ENCODE peak calls at places on chromosomes 16 and 17, in nine cellular contexts. N is hepatocyte, F is transverse colon, J is gastrocnemius medialis, Y is heart left ventricle, U is K562, I is mammary epithelial cell, T is IMR-90, B is mesendoderm. C is an unnamed sample.

GRCh38 chr17:71392715-71393567 is 727.9 kb upstream of the SOX9 start:
- DNase-seq in N (no peak), F (no peak), J (no peak), Y (no peak), U (no peak), I (peak), T (peak), B (no peak), C (no peak)

GRCh38 chr17:79003661-79004411 is 5.7 kb downstream of the CANT1 start:
- DNase-seq in N (no peak), F (peak), J (no peak), Y (no peak), U (peak), I (no peak), T (no peak), B (peak), C (no peak)

GRCh38 chr17:48529191-48529979 is 1.4 kb downstream of the HOXB1 start:
- DNase-seq in N (no peak), F (no peak), J (no peak), Y (no peak), U (no peak), I (no peak), T (no peak), B (no peak), C (no peak)

GRCh38 chr17:17119533-17119932 is 77.3 kb downstream of the MPRIP start:
- DNase-seq in N (no peak), F (peak), J (no peak), Y (no peak), U (no peak), I (peak), T (peak), B (no peak), C (no peak)

GRCh38 chr16:17301593-17302135 is 169.1 kb downstream of the XYLT1 start:
- DNase-seq in N (no peak), F (peak), J (peak), Y (no peak), U (no peak), I (no peak), T (no peak), B (no peak), C (no peak)

GRCh38 chr17:13833921-13834320 is 232.2 kb upstream of the HS3ST3A1 start:
- DNase-seq in N (no peak), F (no peak), J (no peak), Y (no peak), U (no peak), I (peak), T (peak), B (no peak), C (no peak)

GRCh38 chr16:57394444-57394843 is 10.1 kb upstream of the CCL17 start:
- DNase-seq in N (peak), F (peak), J (no peak), Y (no peak), U (no peak), I (peak), T (no peak), B (no peak), C (no peak)

GRCh38 chr16:1154291-1154886 is 1.5 kb downstream of the CACNA1H start:
- DNase-seq in N (peak), F (no peak), J (no peak), Y (peak), U (no peak), I (no peak), T (no peak), B (no peak), C (no peak)

GRCh38 chr17:34675605-34676004 is 96.2 kb downstream of the TMEM132E start:
- DNase-seq in N (no peak), F (no peak), J (no peak), Y (no peak), U (no peak), I (no peak), T (no peak), B (no peak), C (no peak)

GRCh38 chr16:14672403-14672971 is 21.6 kb downstream of the PLA2G10 start:
- DNase-seq in N (no peak), F (peak), J (no peak), Y (no peak), U (no peak), I (no peak), T (no peak), B (no peak), C (no peak)

GRCh38 chr16:15988268-15989013 is 39.0 kb downstream of the ABCC1 start:
- DNase-seq in N (no peak), F (no peak), J (no peak), Y (no peak), U (peak), I (no peak), T (peak), B (peak), C (no peak)

GRCh38 chr16:84699712-84700517 is at the start of gene USP10:
- DNase-seq in N (peak), F (peak), J (peak), Y (peak), U (peak), I (peak), T (peak), B (peak), C (peak)

GRCh38 chr16:49608095-49608494 is 234.5 kb downstream of the C16orf78 start:
- DNase-seq in N (peak), F (no peak), J (no peak), Y (no peak), U (no peak), I (no peak), T (no peak), B (peak), C (no peak)

GRCh38 chr16:27470567-27471431 is 68.8 kb downstream of the IL21R start:
- DNase-seq in N (no peak), F (no peak), J (no peak), Y (no peak), U (peak), I (no peak), T (peak), B (no peak), C (peak)

GRCh38 chr17:78128616-78129384 is at the start of gene TMC6:
- DNase-seq in N (peak), F (peak), J (no peak), Y (peak), U (peak), I (peak), T (no peak), B (peak), C (no peak)

GRCh38 chr17:43040655-43041054 is 15.6 kb downstream of the RND2 start:
- DNase-seq in N (no peak), F (no peak), J (no peak), Y (no peak), U (no peak), I (no peak), T (no peak), B (no peak), C (no peak)

GRCh38 chr16:57620316-57621231 is 7.9 kb upstream of the ADGRG1 start:
- DNase-seq in N (peak), F (peak), J (no peak), Y (no peak), U (no peak), I (peak), T (no peak), B (peak), C (no peak)

GRCh38 chr17:61647044-61647443 is 56.0 kb upstream of the NACA2 start:
- DNase-seq in N (no peak), F (no peak), J (no peak), Y (no peak), U (no peak), I (no peak), T (peak), B (no peak), C (no peak)

GRCh38 chr17:31687505-31688126 is 171.4 kb downstream of the COPRS start:
- DNase-seq in N (no peak), F (no peak), J (no peak), Y (no peak), U (no peak), I (no peak), T (no peak), B (peak), C (no peak)

GRCh38 chr17:14712471-14713075 is 411.7 kb downstream of the HS3ST3B1 start:
- DNase-seq in N (no peak), F (no peak), J (no peak), Y (no peak), U (no peak), I (peak), T (no peak), B (no peak), C (no peak)

GRCh38 chr17:27572665-27573064 is 58.3 kb upstream of the LGALS9 start:
- DNase-seq in N (no peak), F (no peak), J (no peak), Y (no peak), U (no peak), I (no peak), T (peak), B (peak), C (no peak)

GRCh38 chr16:30893082-30893743 is 664 bp downstream of the BCL7C start:
- DNase-seq in N (peak), F (no peak), J (no peak), Y (no peak), U (peak), I (no peak), T (no peak), B (no peak), C (no peak)

GRCh38 chr17:66580178-66580577 is 254.7 kb upstream of the CACNG5 start:
- DNase-seq in N (peak), F (peak), J (no peak), Y (peak), U (no peak), I (no peak), T (peak), B (peak), C (no peak)

GRCh38 chr17:35566955-35567354 is 6.3 kb upstream of the SLFN14 start:
- DNase-seq in N (no peak), F (no peak), J (no peak), Y (no peak), U (no peak), I (no peak), T (no peak), B (no peak), C (no peak)

GRCh38 chr16:81460075-81460474 is 15.5 kb downstream of the CMIP start:
- DNase-seq in N (no peak), F (no peak), J (no peak), Y (no peak), U (no peak), I (no peak), T (no peak), B (no peak), C (no peak)

GRCh38 chr16:22614271-22614947 is 103.7 kb downstream of the NPIPB5 start:
- DNase-seq in N (peak), F (peak), J (no peak), Y (no peak), U (no peak), I (peak), T (no peak), B (no peak), C (no peak)

GRCh38 chr17:11122908-11123307 is 118.1 kb upstream of the SHISA6 start:
- DNase-seq in N (no peak), F (peak), J (no peak), Y (no peak), U (no peak), I (no peak), T (no peak), B (no peak), C (no peak)

GRCh38 chr17:21689604-21690003 is 2.7 kb upstream of the KCNJ18 start:
- DNase-seq in N (peak), F (no peak), J (no peak), Y (no peak), U (no peak), I (peak), T (peak), B (no peak), C (peak)

GRCh38 chr16:2960183-2961010 is 3.7 kb upstream of the KREMEN2 start:
- DNase-seq in N (no peak), F (peak), J (no peak), Y (no peak), U (no peak), I (no peak), T (no peak), B (no peak), C (no peak)

GRCh38 chr16:2963074-2963610 is 933 bp upstream of the KREMEN2 start:
- DNase-seq in N (peak), F (peak), J (no peak), Y (no peak), U (peak), I (no peak), T (no peak), B (no peak), C (no peak)

GRCh38 chr16:2964416-2965223 is 545 bp downstream of the KREMEN2 start:
- DNase-seq in N (peak), F (peak), J (no peak), Y (peak), U (peak), I (peak), T (no peak), B (peak), C (no peak)

GRCh38 chr16:2963611-2964415 is at the start of gene KREMEN2:
- DNase-seq in N (peak), F (peak), J (no peak), Y (no peak), U (peak), I (peak), T (no peak), B (peak), C (no peak)

DNA sequence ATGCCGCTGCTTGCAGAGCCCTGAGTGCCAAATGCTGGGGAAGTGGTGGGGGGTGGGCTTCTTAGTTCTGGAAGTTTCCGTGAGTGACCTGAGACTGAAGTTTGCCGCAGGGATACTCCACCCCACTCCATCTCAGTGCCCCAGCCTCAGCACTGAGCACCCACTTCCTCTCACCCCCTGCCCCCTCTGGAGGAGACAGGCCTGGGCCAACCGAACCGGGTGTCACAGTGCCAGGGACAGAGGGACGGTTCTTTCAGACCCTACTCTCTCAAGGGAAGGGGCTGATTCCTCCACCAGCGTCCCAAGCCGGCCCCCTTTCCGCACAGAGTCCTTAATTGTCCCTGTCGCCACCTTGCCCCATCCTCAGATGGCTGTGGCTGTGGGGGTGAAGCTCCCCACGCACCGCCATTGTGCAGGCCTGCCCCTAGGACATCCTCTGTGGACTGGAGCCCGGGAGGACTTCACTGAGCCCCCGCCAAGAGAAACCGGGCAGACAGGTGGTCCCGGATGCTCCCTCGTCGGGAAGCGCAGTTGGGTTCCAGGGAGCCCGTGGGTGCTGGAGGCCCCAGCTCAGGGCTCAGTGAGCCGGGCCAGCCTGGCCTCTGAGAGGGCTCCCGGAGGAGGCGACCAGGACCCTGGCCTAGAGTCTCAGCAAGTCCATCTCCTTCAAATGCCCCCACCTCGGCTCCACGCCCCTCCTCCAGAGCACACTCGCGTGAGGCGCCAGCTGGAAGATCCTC is 1.6 kb upstream of the KREMEN2 start:
- DNase-seq in N (no peak), F (no peak), J (no peak), Y (no peak), U (no peak), I (no peak), T (no peak), B (no peak), C (no peak)
- H3K27ac ChIP-seq in N (no peak), F (no peak), J (no peak), Y (no peak), U (no peak), I (no peak), T (no peak), B (no peak), C (no peak)

DNA sequence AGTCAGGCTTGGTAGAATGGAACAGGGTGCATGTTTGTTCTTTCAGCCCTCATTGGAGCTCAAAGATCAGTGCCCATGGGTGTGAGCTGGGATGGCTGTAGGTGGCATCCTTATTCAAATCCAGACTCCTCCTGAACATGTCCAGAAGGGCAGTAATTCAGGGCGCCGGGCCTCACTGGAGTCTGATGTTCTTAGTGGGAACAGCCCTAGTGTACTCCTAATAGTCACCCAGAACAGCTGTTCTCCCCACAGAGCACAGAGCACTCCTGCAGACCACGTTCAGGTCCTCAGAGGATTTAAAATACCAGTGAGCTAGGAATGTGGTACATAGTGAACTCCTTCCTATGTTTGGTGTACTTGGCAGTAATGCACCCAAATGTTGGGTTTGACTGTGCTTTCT is 96.2 kb downstream of the BANP start:
- DNase-seq in N (no peak), F (no peak), J (no peak), Y (no peak), U (no peak), I (no peak), T (no peak), B (no peak), C (no peak)
- H3K27ac ChIP-seq in N (no peak), F (no peak), J (no peak), Y (no peak), U (no peak), I (no peak), T (no peak), B (no peak), C (no peak)

DNA sequence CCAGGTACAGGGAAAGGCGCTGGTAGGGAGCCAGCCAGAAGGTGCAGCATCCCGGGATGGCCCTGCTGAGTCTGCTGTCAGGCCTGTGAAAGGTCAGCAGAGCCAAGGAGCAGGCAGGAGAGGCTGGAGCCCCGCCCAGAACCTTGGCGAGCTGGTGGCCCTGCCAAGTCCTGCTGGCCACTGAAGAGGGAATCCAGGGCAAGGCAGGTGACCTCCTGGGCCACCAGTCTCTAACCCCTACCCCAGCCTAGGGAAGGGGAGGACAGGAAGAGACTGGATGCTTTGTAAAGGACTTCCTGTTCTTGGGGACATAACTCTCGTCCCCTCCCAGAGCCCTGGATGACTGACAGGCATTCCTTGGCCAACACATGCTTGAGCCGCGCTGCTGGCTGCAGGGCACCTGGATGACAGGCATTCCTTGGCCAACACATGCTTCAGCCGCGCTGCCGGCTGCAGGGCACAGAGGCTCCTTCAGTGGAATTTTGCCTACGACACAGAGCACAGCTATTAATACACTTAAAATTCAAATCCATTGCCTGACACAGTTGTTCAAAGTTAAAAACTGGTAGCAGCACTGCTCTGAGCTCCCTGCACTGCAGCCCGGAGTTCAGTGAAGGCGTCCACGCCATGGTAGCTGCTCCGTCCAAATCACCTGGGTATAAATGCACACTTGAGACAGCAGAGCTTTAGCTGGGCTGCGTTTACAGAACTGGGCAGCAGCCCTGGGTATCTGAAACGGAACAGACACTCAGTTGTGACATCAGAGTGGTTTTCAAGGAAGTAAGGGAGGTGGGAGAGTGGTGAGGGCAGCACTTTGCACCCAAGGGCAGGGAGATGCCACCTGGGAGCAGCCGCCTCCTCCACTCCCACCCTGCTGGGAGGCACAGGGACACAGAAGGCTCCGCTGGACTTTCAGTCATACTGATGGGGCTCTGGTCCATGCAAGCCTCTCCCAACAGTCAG is 2.0 kb upstream of the BRICD5 start:
- DNase-seq in N (no peak), F (no peak), J (peak), Y (peak), U (no peak), I (peak), T (no peak), B (peak), C (no peak)
- H3K27ac ChIP-seq in N (no peak), F (peak), J (peak), Y (peak), U (peak), I (no peak), T (no peak), B (no peak), C (no peak)

GRCh38 chr16:75486666-75487313 is 8.5 kb downstream of the CHST6 start:
- DNase-seq in N (no peak), F (no peak), J (no peak), Y (no peak), U (no peak), I (peak), T (no peak), B (no peak), C (no peak)
- H3K27ac ChIP-seq in N (peak), F (peak), J (no peak), Y (no peak), U (no peak), I (no peak), T (no peak), B (no peak), C (no peak)

GRCh38 chr16:67030221-67030962 is 1.4 kb downstream of the CBFB start:
- DNase-seq in N (no peak), F (no peak), J (no peak), Y (peak), U (no peak), I (no peak), T (no peak), B (no peak), C (no peak)
- H3K27ac ChIP-seq in N (peak), F (peak), J (peak), Y (peak), U (peak), I (peak), T (peak), B (peak), C (peak)

GRCh38 chr16:86495756-86496261 is 14.5 kb upstream of the FOXF1 start:
- DNase-seq in N (no peak), F (no peak), J (no peak), Y (no peak), U (no peak), I (no peak), T (no peak), B (peak), C (no peak)

GRCh38 chr16:86496262-86496928 is 13.9 kb upstream of the FOXF1 start:
- DNase-seq in N (no peak), F (no peak), J (no peak), Y (no peak), U (no peak), I (no peak), T (no peak), B (no peak), C (no peak)

GRCh38 chr16:86494565-86495356 is 15.6 kb upstream of the FOXF1 start:
- DNase-seq in N (no peak), F (no peak), J (no peak), Y (no peak), U (no peak), I (no peak), T (no peak), B (peak), C (no peak)

GRCh38 chr16:86494039-86494564 is 16.2 kb upstream of the FOXF1 start:
- DNase-seq in N (no peak), F (no peak), J (no peak), Y (no peak), U (no peak), I (no peak), T (no peak), B (no peak), C (no peak)

DNA sequence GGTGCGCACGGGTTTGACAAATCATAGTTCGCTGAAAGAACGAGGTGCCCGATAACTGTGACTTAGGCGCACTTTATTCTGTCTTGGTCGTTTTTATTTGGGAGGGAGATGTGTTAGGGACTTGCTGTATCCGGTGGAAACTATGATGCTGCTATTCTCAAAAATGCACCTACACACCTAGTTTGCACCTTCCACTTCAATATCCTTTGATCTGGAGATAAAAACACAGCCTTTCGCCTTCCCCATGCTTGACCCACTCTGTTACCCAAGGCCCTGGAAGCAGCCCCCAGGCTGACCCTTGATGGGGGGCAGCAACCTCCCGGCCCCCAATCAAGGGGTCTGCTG is 15.0 kb upstream of the FOXF1 start:
- DNase-seq in N (no peak), F (no peak), J (no peak), Y (no peak), U (no peak), I (no peak), T (no peak), B (peak), C (no peak)
- H3K27ac ChIP-seq in N (peak), F (peak), J (no peak), Y (no peak), U (no peak), I (no peak), T (no peak), B (no peak), C (no peak)

C was measured in thoracic aorta.